ENCODE peak calls at places on chromosome 17, in nine cellular contexts. M is cardiac fibroblast; Q is H7; P is HFF-Myc; K is mucosa of descending colon; H is CD4-positive, CD25-positive, alpha-beta regulatory T cell; V is left ventricle myocardium inferior; Z is CD8-positive, alpha-beta memory T cell; O is A549. T is an unnamed sample.

GRCh38 chr17:71392715-71393567 is 727.9 kb upstream of the SOX9 start:
- DNase-seq in M (peak; percentile 46), Q (no peak), P (no peak), K (no peak), H (no peak), V (no peak), Z (no peak), O (no peak), T (no peak)

GRCh38 chr17:30091771-30092170 is 24.8 kb upstream of the NSRP1 start:
- DNase-seq in M (peak; percentile 69), Q (no peak), P (no peak), K (no peak), H (no peak), V (no peak), Z (no peak), O (peak; percentile 24), T (no peak)

GRCh38 chr17:63142836-63143235 is 176.8 kb downstream of the TANC2 start:
- DNase-seq in M (no peak), Q (no peak), P (no peak), K (no peak), H (no peak), V (no peak), Z (no peak), O (no peak), T (no peak)

GRCh38 chr17:8828517-8828875 is 29.3 kb upstream of the MFSD6L start:
- DNase-seq in M (no peak), Q (peak; percentile 42), P (no peak), K (no peak), H (no peak), V (no peak), Z (no peak), O (no peak), T (no peak)

GRCh38 chr17:67113481-67113880 is 69.1 kb downstream of the CACNG1 start:
- DNase-seq in M (no peak), Q (no peak), P (no peak), K (no peak), H (no peak), V (no peak), Z (no peak), O (no peak), T (no peak)

GRCh38 chr17:2695243-2695960 is 16.2 kb downstream of the CLUH start:
- DNase-seq in M (no peak), Q (no peak), P (no peak), K (no peak), H (no peak), V (no peak), Z (no peak), O (no peak), T (no peak)

GRCh38 chr17:15422392-15422957 is 44.9 kb downstream of the CDRT4 start:
- DNase-seq in M (no peak), Q (no peak), P (no peak), K (no peak), H (no peak), V (no peak), Z (no peak), O (no peak), T (no peak)

GRCh38 chr17:34386343-34386924 is 23.4 kb upstream of the CCL1 start:
- DNase-seq in M (no peak), Q (no peak), P (no peak), K (no peak), H (no peak), V (no peak), Z (no peak), O (no peak), T (no peak)

DNA sequence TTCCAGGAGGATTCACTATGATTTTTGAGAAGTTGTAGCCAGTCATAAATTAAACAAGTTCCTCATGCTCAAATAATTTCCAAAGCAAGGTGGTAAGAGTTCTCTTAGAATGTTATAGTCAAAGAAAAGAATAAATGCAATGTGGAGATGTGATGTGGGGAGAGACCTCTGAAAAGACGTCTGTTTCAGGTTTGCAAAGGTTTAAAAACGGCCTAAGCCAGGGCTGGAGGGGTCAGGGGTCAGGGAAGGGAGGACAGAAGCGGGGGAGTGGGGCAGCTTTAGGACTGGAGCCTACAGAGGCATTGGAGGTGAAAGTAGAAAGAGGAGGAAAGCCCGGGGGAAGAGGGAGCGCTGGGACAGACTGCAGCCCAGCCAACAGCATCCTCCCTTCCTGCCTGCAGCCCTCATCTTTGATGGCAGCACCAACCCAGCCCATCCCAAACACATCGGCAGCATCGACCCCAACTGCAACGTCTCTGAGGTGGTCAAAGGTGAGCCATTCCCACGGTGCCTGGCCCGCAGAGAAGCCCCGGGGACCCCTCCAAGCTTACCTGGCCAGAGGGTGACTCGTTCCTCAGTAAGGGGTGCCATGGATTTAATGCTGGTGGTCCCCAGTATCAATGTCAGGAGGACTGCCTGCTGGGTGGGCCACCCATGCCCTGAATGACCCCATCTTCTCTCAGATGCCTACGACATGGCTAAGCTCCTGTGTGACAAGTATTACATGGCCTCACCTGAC is 11.4 kb downstream of the PDK2 start:
- DNase-seq in M (no peak), Q (no peak), P (no peak), K (no peak), H (no peak), V (no peak), Z (no peak), O (no peak), T (no peak)
- H3K4me3 ChIP-seq in M (no peak overlapping the region), Q (no peak overlapping the region), P (no peak overlapping the region), K (no peak overlapping the region), H (no peak overlapping the region), V (no peak overlapping the region), Z (no peak overlapping the region), O (no peak overlapping the region), T (no peak overlapping the region)

GRCh38 chr17:75130059-75130631 is 1.4 kb downstream of the NT5C start:
- DNase-seq in M (no peak), Q (no peak), P (no peak), K (peak; percentile 62), H (no peak), V (no peak), Z (no peak), O (no peak), T (no peak)
- H3K4me3 ChIP-seq in M (peak overlapping the region; percentile 73), Q (peak overlapping the region; percentile 80), P (peak overlapping the region; percentile 89), K (no peak overlapping the region), H (peak overlapping the region; percentile 59), V (peak overlapping the region; percentile 81), Z (no peak overlapping the region), O (peak overlapping the region; percentile 89), T (no peak overlapping the region)

DNA sequence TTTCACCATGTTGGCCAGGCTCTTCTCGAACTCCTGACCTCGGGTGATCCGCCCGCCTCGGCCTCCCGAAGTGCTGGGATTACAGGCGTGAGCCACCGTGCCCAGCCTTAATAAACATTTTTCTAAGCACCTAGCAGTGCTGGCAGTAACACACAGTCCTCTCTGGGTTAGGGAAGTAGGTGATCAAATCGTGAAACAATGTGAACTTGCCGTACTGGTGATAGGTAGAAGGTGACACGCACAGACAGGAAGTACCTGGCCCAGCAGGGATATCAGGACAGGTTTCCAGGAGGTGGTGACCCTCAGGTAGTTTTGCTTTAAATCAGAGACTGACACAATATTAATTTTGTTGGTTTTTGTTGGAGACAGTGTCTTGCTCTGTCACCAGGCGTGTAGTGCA is 4.5 kb downstream of the PLD2 start:
- DNase-seq in M (no peak), Q (no peak), P (no peak), K (no peak), H (no peak), V (no peak), Z (no peak), O (no peak), T (no peak)
- H3K4me3 ChIP-seq in M (no peak overlapping the region), Q (no peak overlapping the region), P (no peak overlapping the region), K (no peak overlapping the region), H (no peak overlapping the region), V (no peak overlapping the region), Z (no peak overlapping the region), O (no peak overlapping the region), T (no peak overlapping the region)

GRCh38 chr17:19650826-19651225 is 2.3 kb downstream of the ALDH3A2 start:
- DNase-seq in M (peak; percentile 53), Q (no peak), P (no peak), K (no peak), H (no peak), V (no peak), Z (no peak), O (no peak), T (no peak)

GRCh38 chr17:19654342-19654886 is 5.9 kb downstream of the ALDH3A2 start:
- DNase-seq in M (no peak), Q (no peak), P (no peak), K (no peak), H (no peak), V (no peak), Z (no peak), O (no peak), T (no peak)

GRCh38 chr17:19648475-19649406 is at the start of gene ALDH3A2:
- DNase-seq in M (peak; percentile 94), Q (peak; percentile 97), P (peak; percentile 62), K (peak; percentile 99), H (peak; percentile 96), V (peak; percentile 98), Z (peak; percentile 90), O (peak; percentile 99), T (peak; percentile 92)

GRCh38 chr17:19652595-19652994 is 4.0 kb downstream of the ALDH3A2 start:
- DNase-seq in M (peak; percentile 73), Q (no peak), P (no peak), K (no peak), H (no peak), V (no peak), Z (no peak), O (no peak), T (no peak)

GRCh38 chr17:19651461-19652238 is 3.1 kb downstream of the ALDH3A2 start:
- DNase-seq in M (no peak), Q (no peak), P (no peak), K (no peak), H (no peak), V (no peak), Z (no peak), O (no peak), T (no peak)
- H3K4me3 ChIP-seq in M (no peak overlapping the region), Q (no peak overlapping the region), P (no peak overlapping the region), K (no peak overlapping the region), H (peak overlapping the region; percentile 14), V (no peak overlapping the region), Z (no peak overlapping the region), O (peak overlapping the region; percentile 82), T (no peak overlapping the region)

GRCh38 chr17:36117505-36118382 is 14.1 kb downstream of the CCL4 start:
- DNase-seq in M (no peak), Q (no peak), P (no peak), K (no peak), H (no peak), V (no peak), Z (no peak), O (no peak), T (no peak)
- H3K4me3 ChIP-seq in M (no peak overlapping the region), Q (no peak overlapping the region), P (no peak overlapping the region), K (no peak overlapping the region), H (no peak overlapping the region), V (no peak overlapping the region), Z (no peak overlapping the region), O (no peak overlapping the region), T (no peak overlapping the region)

GRCh38 chr17:48548687-48549621 is 4.0 kb upstream of the HOXB2 start:
- DNase-seq in M (no peak), Q (no peak), P (no peak), K (no peak), H (no peak), V (no peak), Z (no peak), O (no peak), T (no peak)
- H3K4me3 ChIP-seq in M (no peak overlapping the region), Q (no peak overlapping the region), P (no peak overlapping the region), K (no peak overlapping the region), H (peak overlapping the region; percentile 67), V (no peak overlapping the region), Z (peak overlapping the region; percentile 26), O (no peak overlapping the region), T (peak overlapping the region; percentile 6)

T was measured in CD8-positive, alpha-beta T cell.